ENCODE peak calls at places on chromosomes 4 and X, in four cellular contexts. F is brain microvascular endothelial cell, Q is fibroblast of pulmonary artery, R is cardiac fibroblast. E is an unnamed sample.
A peak's percentile ranks its signal among the peaks of the same experiment; 100 is the strongest.

GRCh38 chrX:96841325-96841724 is 42.4 kb upstream of the RPA4 start:
- DNase-seq in F (no peak), Q (no peak), R (no peak), E (no peak)

GRCh38 chr4:37453361-37454262 is 209.1 kb downstream of the NWD2 start:
- DNase-seq in F (peak; percentile 1), Q (peak; percentile 24), R (peak; percentile 10), E (no peak)

GRCh38 chrX:135737361-135738071 is 24.1 kb downstream of the CT45A1 start:
- DNase-seq in R (peak; percentile 3), Q (peak; percentile 1), F (no peak), E (no peak)

GRCh38 chr4:123603165-123603564 is 206.6 kb downstream of the SPRY1 start:
- DNase-seq in Q (peak; percentile 50), R (peak; percentile 67), F (peak; percentile 27), E (peak; percentile 37)

GRCh38 chrX:68060506-68061205 is 372.6 kb downstream of the OPHN1 start:
- DNase-seq in F (no peak), Q (no peak), R (peak; percentile 4), E (no peak)

GRCh38 chrX:9117851-9118250 is 83.9 kb upstream of the FAM9B start:
- DNase-seq in F (no peak), R (no peak), Q (no peak), E (no peak)

GRCh38 chrX:77548751-77549150 is 101.6 kb downstream of the FGF16 start:
- DNase-seq in R (no peak), F (no peak), Q (no peak), E (no peak)

GRCh38 chrX:43283187-43283586 is 372.9 kb upstream of the MAOA start:
- DNase-seq in R (no peak), F (no peak), Q (no peak), E (no peak)

GRCh38 chrX:119516157-119516702 is 48.0 kb downstream of the SLC25A5 start:
- DNase-seq in F (peak; percentile 26), Q (peak; percentile 78), R (peak; percentile 77), E (no peak)

GRCh38 chrX:101237041-101237440 is 17.5 kb downstream of the DRP2 start:
- DNase-seq in Q (no peak), F (no peak), R (no peak), E (no peak)

GRCh38 chr4:68732653-68733466 is 62.4 kb upstream of the UGT2B15 start:
- DNase-seq in F (no peak), R (no peak), Q (no peak), E (no peak)

GRCh38 chr4:148273501-148273986 is 168.7 kb downstream of the NR3C2 start:
- DNase-seq in Q (no peak), F (no peak), R (no peak), E (no peak)

GRCh38 chr4:153755186-153755585 is 4.6 kb downstream of the RNF175 start:
- DNase-seq in F (no peak), Q (no peak), R (no peak), E (no peak)

GRCh38 chr4:51932261-51932660 is 87.9 kb downstream of the LRRC66 start:
- DNase-seq in Q (peak; percentile 35), F (peak; percentile 29), R (peak; percentile 77), E (peak; percentile 14)

GRCh38 chr4:12703076-12703475 is 781.1 kb downstream of the RAB28 start:
- DNase-seq in R (no peak), Q (no peak), F (no peak), E (no peak)

GRCh38 chr4:122539861-122540465 is 80.9 kb downstream of the IL21 start:
- DNase-seq in R (no peak), F (peak; percentile 11), Q (no peak), E (no peak)

GRCh38 chr4:185082549-185082948 is 60.5 kb upstream of the SLC25A4 start:
- DNase-seq in F (no peak), R (peak; percentile 16), Q (peak; percentile 7), E (no peak)

GRCh38 chr4:101205878-101206277 is 141.4 kb downstream of the PPP3CA start:
- DNase-seq in F (peak; percentile 73), Q (peak; percentile 36), R (peak; percentile 85), E (peak; percentile 31)

GRCh38 chr4:145507636-145508035 is 26.0 kb downstream of the SMAD1 start:
- DNase-seq in Q (peak; percentile 75), F (no peak), R (peak; percentile 50), E (no peak)

GRCh38 chr4:180160195-180160985 is 2082.8 kb upstream of the TENM3 start:
- DNase-seq in Q (no peak), F (no peak), R (no peak), E (no peak)

GRCh38 chr4:79865253-79865652 is 207.8 kb downstream of the ANTXR2 start:
- DNase-seq in F (peak; percentile 55), R (peak; percentile 38), Q (peak; percentile 25), E (peak; percentile 44)

GRCh38 chr4:71832049-71832448 is 48.2 kb upstream of the GC start:
- DNase-seq in R (no peak), F (no peak), Q (no peak), E (no peak)

GRCh38 chr4:187767158-187767557 is 228.4 kb upstream of the ZFP42 start:
- DNase-seq in F (no peak), Q (no peak), R (no peak), E (no peak)

DNA sequence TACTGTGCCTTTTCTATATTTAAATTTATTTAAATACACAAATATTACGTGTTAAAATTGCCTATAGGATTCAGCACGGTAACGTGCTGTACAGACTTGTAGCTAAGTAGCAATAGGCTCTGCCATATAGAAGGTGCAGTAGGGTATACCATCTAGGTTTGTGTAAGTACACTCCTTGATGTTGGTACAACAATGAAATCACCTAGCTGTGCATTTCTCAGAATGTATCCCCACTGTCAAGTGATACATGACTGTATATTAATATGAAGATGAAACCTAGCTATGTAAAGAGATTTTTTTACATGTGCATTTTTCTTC is 431.2 kb downstream of the KCTD8 start:
- DNase-seq in Q (no peak), R (no peak), F (no peak), E (no peak)
- H3K4me3 ChIP-seq in Q (no peak overlapping the region), R (no peak overlapping the region), F (no peak overlapping the region), E (no peak overlapping the region)

DNA sequence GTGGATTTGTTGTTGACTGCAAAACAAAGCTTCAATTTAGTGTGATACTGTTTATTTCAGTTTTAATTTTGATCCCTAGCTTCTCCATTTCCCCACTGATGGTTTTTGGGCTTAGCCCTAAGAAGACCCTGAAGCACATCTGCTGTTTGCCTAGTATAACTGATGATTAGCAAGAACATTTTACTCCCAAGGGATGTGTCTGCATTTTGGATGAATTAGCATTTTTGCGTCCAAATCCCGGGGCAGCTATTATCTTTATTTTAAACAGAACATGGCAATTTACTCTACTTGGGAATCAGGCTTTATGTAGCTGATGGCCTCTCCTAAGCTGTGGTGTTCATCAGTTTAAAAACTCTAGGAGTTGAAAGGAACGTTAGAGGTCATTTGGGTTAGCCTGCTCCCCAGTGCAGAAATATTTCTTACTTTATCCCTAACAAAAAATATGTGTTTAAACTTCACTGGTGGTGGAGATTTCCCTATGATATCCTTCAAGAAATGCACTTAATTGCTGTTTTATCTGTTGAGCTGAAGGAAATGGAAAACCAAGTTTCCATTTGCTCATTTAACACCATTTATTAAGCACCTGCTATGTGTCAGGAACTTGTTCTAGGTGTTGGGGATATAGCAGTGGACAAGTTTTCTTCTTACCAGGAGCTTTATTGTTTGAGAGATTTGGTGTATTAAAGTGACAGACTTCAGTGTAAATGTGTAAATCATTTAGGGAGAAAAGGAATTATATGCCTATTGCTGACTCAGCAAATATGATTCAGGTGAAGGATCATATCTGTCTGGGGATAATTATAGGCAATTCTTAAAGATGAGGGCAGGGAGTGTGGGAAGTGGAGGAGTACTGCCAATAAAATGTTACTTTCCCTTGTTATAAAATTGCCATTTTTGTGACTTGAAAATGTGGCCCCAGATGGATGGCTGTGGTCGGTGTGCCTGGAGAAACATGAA is 3.4 kb downstream of the SEPTIN11 start:
- DNase-seq in Q (no peak), R (peak; percentile 45), F (no peak), E (no peak)
- H3K4me3 ChIP-seq in Q (peak overlapping the region; percentile 6), R (peak overlapping the region; percentile 87), F (peak overlapping the region; percentile 12), E (peak overlapping the region; percentile 62)

GRCh38 chrX:102546818-102547493 is 30.4 kb upstream of the TMSB15A start:
- DNase-seq in R (no peak), Q (no peak), F (no peak), E (no peak)
- H3K4me3 ChIP-seq in R (peak overlapping the region; percentile 34), Q (peak overlapping the region; percentile 17), F (peak overlapping the region; percentile 46), E (peak overlapping the region; percentile 41)

GRCh38 chr4:95507561-95507960 is 41.2 kb downstream of the UNC5C start:
- DNase-seq in Q (no peak), R (peak; percentile 17), F (no peak), E (no peak)
- H3K4me3 ChIP-seq in Q (no peak overlapping the region), R (no peak overlapping the region), F (no peak overlapping the region), E (no peak overlapping the region)

GRCh38 chrX:1307626-1308340 is 28.8 kb upstream of the IL3RA start:
- DNase-seq in Q (no peak), F (no peak), R (no peak), E (no peak)

GRCh38 chrX:1305411-1305810 is 31.2 kb upstream of the IL3RA start:
- DNase-seq in R (no peak), Q (no peak), F (no peak), E (no peak)

GRCh38 chrX:1313788-1314187 is 22.8 kb upstream of the IL3RA start:
- DNase-seq in R (no peak), Q (no peak), F (no peak), E (no peak)

GRCh38 chrX:1306909-1307625 is 29.5 kb upstream of the IL3RA start:
- DNase-seq in R (no peak), Q (no peak), F (no peak), E (no peak)

DNA sequence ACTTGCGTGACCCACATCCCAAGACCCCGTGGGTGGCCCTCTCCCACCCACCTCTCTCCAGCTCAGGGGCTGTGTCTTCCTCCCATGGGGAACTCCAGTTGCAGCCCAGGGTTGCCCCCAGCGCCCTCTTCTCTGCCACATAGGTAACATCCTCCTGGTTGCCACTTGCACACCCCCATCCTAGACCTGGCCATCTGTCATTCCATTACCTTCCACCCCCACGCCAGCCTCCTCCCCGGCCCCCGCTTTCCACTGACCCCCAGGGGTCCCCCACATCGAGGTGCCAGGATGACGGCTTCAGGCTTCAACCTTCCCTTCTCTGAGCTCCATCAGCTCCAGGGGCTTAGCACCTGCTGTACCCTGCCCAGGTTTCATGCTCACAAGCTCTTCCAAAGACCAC is 28.1 kb upstream of the IL3RA start:
- DNase-seq in F (no peak), Q (no peak), R (no peak), E (no peak)
- H3K4me3 ChIP-seq in F (no peak overlapping the region), Q (no peak overlapping the region), R (no peak overlapping the region), E (no peak overlapping the region)

GRCh38 chrX:147911192-147912022 is at the start of gene FMR1:
- DNase-seq in R (peak; percentile 90), F (peak; percentile 88), Q (peak; percentile 91), E (peak; percentile 68)
- H3K4me3 ChIP-seq in R (peak within 1 kb of the TSS; percentile 69), F (peak within 1 kb of the TSS; percentile 67), Q (peak within 1 kb of the TSS; percentile 73), E (peak within 1 kb of the TSS; percentile 72)

DNA sequence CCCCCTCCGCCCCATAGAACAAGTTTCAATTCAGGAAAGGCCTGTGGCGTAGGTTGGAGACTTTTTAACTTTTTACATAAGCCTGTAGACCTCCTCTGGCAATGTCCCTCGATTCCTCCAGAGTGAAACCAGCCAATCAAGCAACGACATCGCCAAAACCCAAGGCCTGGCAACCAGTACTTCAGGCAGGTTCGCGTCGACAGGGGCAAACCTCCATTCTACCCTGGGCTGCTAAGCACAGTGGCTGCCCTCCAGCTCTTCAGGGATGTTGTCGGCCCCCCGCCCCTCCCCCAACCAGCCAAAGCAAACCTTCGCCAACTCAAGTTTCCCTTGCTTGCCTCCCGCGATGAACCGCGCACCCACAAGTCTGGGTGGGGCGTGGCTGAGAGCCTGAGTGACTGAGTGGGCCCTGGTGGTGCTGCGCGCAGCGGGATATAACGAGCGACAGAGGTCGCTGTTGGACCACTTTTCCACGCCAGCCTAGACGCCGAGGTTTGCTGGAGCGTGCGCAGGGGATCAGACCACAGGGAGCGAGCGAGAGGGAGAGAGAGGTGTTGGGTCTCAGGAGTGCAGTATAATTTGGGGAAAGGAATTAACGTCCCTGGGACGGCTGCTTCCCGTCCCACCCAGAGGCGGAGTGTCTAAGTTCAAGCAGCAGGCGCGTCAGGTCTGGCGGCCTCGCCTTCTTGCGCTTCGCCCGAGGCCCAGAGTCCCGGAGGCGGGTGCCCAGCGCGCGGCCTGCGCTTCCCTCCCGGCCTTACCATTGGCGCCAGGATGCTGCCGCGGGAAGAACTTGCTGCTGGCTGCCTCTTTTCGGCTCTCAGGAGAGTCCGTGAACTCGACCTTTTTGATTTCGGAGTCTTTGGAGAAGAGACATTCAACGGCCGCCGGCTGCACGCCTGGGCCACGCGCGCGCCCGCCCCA is 9.0 kb upstream of the PITX2 start:
- DNase-seq in Q (peak; percentile 85), F (peak; percentile 61), R (peak; percentile 89), E (peak; percentile 62)
- H3K4me3 ChIP-seq in Q (peak overlapping the region; percentile 28), F (peak overlapping the region; percentile 42), R (peak overlapping the region; percentile 43), E (peak overlapping the region; percentile 42)